ENCODE peak calls at places on chromosomes 4 and X, in four cellular contexts. Q is choroid plexus epithelial cell, U is HuH-7.5, V is GM12865. K is an unnamed sample.

GRCh38 chr4:26647523-26648224 is 63.8 kb downstream of the TBC1D19 start:
- DNase-seq in Q (no peak), U (no peak), V (no peak), K (no peak)

GRCh38 chr4:81466841-81467671 is 4.7 kb downstream of the RASGEF1B start:
- DNase-seq in Q (peak; percentile 83), U (peak; percentile 30), V (peak; percentile 72), K (peak; percentile 82)

GRCh38 chrX:50920132-50920531 is 9.6 kb downstream of the BMP15 start:
- DNase-seq in Q (peak; percentile 41), U (no peak), V (no peak), K (peak; percentile 27)

GRCh38 chrX:17020828-17021821 is 74.7 kb downstream of the REPS2 start:
- DNase-seq in Q (no peak), U (no peak), V (peak; percentile 32), K (no peak)

GRCh38 chr4:6200011-6200921 is at the start of gene JAKMIP1:
- DNase-seq in Q (peak; percentile 52), U (peak; percentile 96), V (peak; percentile 93), K (peak; percentile 86)

GRCh38 chr4:94333864-94334263 is 8.8 kb downstream of the HPGDS start:
- DNase-seq in Q (no peak), U (no peak), V (no peak), K (no peak)

GRCh38 chr4:80913381-80913780 is 117.1 kb upstream of the BMP3 start:
- DNase-seq in Q (no peak), U (no peak), V (peak; percentile 48), K (no peak)

GRCh38 chr4:142405021-142405991 is 440.8 kb downstream of the INPP4B start:
- DNase-seq in Q (peak; percentile 81), U (no peak), V (peak; percentile 78), K (peak; percentile 72)

GRCh38 chrX:118508690-118509089 is 13.1 kb downstream of the DOCK11 start:
- DNase-seq in Q (no peak), U (no peak), V (no peak), K (no peak)

GRCh38 chr4:138487217-138487616 is 245.1 kb upstream of the SLC7A11 start:
- DNase-seq in Q (no peak), U (no peak), V (no peak), K (no peak)

GRCh38 chrX:139739138-139739537 is 31.2 kb upstream of the MCF2 start:
- DNase-seq in Q (no peak), U (no peak), V (peak; percentile 62), K (no peak)

GRCh38 chr4:83561381-83561780 is 25.5 kb downstream of the GPAT3 start:
- DNase-seq in Q (peak; percentile 36), U (no peak), V (no peak), K (no peak)

GRCh38 chr4:85928775-85929585 is 430.9 kb downstream of the MAPK10 start:
- DNase-seq in Q (peak; percentile 77), U (no peak), V (peak; percentile 9), K (no peak)

GRCh38 chrX:134460861-134461218 is 875 bp downstream of the HPRT1 start:
- DNase-seq in Q (peak; percentile 10), U (no peak), V (peak; percentile 12), K (no peak)

GRCh38 chr4:177413656-177414055 is 28.6 kb downstream of the AGA start:
- DNase-seq in Q (no peak), U (no peak), V (no peak), K (no peak)

GRCh38 chrX:3527166-3527565 is 180.7 kb upstream of the MXRA5 start:
- DNase-seq in Q (no peak), U (no peak), V (no peak), K (no peak)

GRCh38 chr4:95513022-95513421 is 35.8 kb downstream of the UNC5C start:
- DNase-seq in Q (no peak), U (no peak), V (no peak), K (no peak)

GRCh38 chrX:56793112-56793430 is 64.0 kb downstream of the NBDY start:
- DNase-seq in Q (no peak), U (no peak), V (no peak), K (no peak)

GRCh38 chr4:21447320-21448055 is 501.1 kb downstream of the KCNIP4 start:
- DNase-seq in Q (peak; percentile 11), U (no peak), V (no peak), K (no peak)

GRCh38 chr4:111209706-111210105 is 586.8 kb upstream of the PITX2 start:
- DNase-seq in Q (no peak), U (no peak), V (no peak), K (peak; percentile 24)

GRCh38 chr4:122104184-122104583 is 47.9 kb upstream of the BLTP1 start:
- DNase-seq in Q (no peak), U (no peak), V (no peak), K (no peak)

GRCh38 chr4:60122820-60123219 is 1077.3 kb upstream of the ADGRL3 start:
- DNase-seq in Q (no peak), U (no peak), V (no peak), K (no peak)

GRCh38 chrX:78548012-78548411 is 111.1 kb downstream of the RTL3 start:
- DNase-seq in Q (peak; percentile 5), U (no peak), V (no peak), K (no peak)

GRCh38 chrX:135328421-135329005 is 19.2 kb downstream of the ETDC start:
- DNase-seq in Q (peak; percentile 15), U (no peak), V (no peak), K (no peak)